ENCODE peak calls at places on chromosomes 1 and 21, in ten cellular contexts. O, U, L, N, J, E, F, C, H and S are unnamed samples.

GRCh38 chr1:180080439-180080838 is 74.2 kb upstream of the QSOX1 start:
- DNase-seq in N (peak), J (no peak), C (no peak), O (no peak), E (no peak), H (no peak), F (no peak), L (peak), U (no peak), S (no peak)

GRCh38 chr1:171715813-171716251 is 26.0 kb downstream of the VAMP4 start:
- DNase-seq in E (no peak), H (no peak), C (no peak), N (peak), L (peak), O (no peak), J (no peak), F (no peak), U (no peak), S (no peak)

GRCh38 chr1:85228952-85229351 is 28.1 kb upstream of the SYDE2 start:
- DNase-seq in H (no peak), C (no peak), L (no peak), E (no peak), N (no peak), J (no peak), F (no peak), U (no peak), O (no peak), S (no peak)

GRCh38 chr21:19034041-19034440 is 630.5 kb upstream of the TMPRSS15 start:
- DNase-seq in N (no peak), H (no peak), O (no peak), C (no peak), F (no peak), U (no peak), L (no peak), E (no peak), J (no peak), S (no peak)

GRCh38 chr1:26784886-26785285 is 2.9 kb upstream of the PIGV start:
- DNase-seq in C (no peak), J (no peak), N (no peak), O (no peak), F (no peak), E (no peak), U (no peak), H (no peak), L (no peak), S (no peak)

GRCh38 chr1:9009438-9010366 is 16.5 kb downstream of the SLC2A7 start:
- DNase-seq in U (no peak), L (peak), E (peak), F (no peak), C (peak), N (peak), J (no peak), O (no peak), H (no peak), S (no peak)

GRCh38 chr1:3905266-3905952 is 5.3 kb upstream of the C1orf174 start:
- DNase-seq in H (no peak), L (no peak), C (no peak), U (no peak), N (no peak), O (no peak), J (no peak), E (no peak), F (no peak), S (no peak)

GRCh38 chr1:174358344-174358743 is 89.4 kb upstream of the GPR52 start:
- DNase-seq in N (peak), J (no peak), H (no peak), O (no peak), F (no peak), C (no peak), U (no peak), E (no peak), L (no peak), S (no peak)

GRCh38 chr21:35749904-35750303 is 310.4 kb downstream of the SETD4 start:
- DNase-seq in O (no peak), L (no peak), J (no peak), E (no peak), F (no peak), N (no peak), H (no peak), U (no peak), C (no peak), S (no peak)